ENCODE peak calls at places on chromosomes 6 and 20, in four cellular contexts. One of them, this sample, is unnamed.

GRCh38 chr20:8421981-8422380 is 289.9 kb downstream of the PLCB1 start:
- DNase-seq in GM23248: peak; percentile 35
- DNase-seq in ovary: no peak
- DNase-seq in tibial nerve: no peak
- DNase-seq in this sample: no peak

GRCh38 chr6:2945069-2945452 is 26.3 kb downstream of the SERPINB6 start:
- DNase-seq in GM23248: no peak
- DNase-seq in ovary: no peak
- DNase-seq in tibial nerve: no peak
- DNase-seq in this sample: no peak

GRCh38 chr20:13685623-13686022 is 46.9 kb upstream of the TASP1 start:
- DNase-seq in GM23248: no peak
- DNase-seq in ovary: no peak
- DNase-seq in tibial nerve: no peak
- DNase-seq in this sample: no peak

GRCh38 chr6:22614541-22614940 is 45.2 kb downstream of the HDGFL1 start:
- DNase-seq in GM23248: no peak
- DNase-seq in ovary: no peak
- DNase-seq in tibial nerve: no peak
- DNase-seq in this sample: no peak

GRCh38 chr20:34390769-34391447 is 27.8 kb downstream of the ITCH start:
- DNase-seq in ovary: peak; percentile 39
- DNase-seq in GM23248: peak; percentile 91
- DNase-seq in tibial nerve: peak; percentile 9
- DNase-seq in this sample: peak; percentile 6

GRCh38 chr6:25315194-25315593 is 36.0 kb downstream of the CARMIL1 start:
- DNase-seq in ovary: no peak
- DNase-seq in tibial nerve: no peak
- DNase-seq in GM23248: no peak
- DNase-seq in this sample: no peak

GRCh38 chr6:160133441-160134336 is 12.1 kb downstream of the SLC22A1 start:
- DNase-seq in ovary: no peak
- DNase-seq in GM23248: no peak
- DNase-seq in tibial nerve: no peak
- DNase-seq in this sample: no peak

GRCh38 chr6:53441761-53442160 is 93.0 kb upstream of the ELOVL5 start:
- DNase-seq in tibial nerve: no peak
- DNase-seq in GM23248: peak; percentile 83
- DNase-seq in ovary: no peak
- DNase-seq in this sample: no peak

GRCh38 chr6:31940256-31940664 is 5.6 kb upstream of the CFB start:
- DNase-seq in tibial nerve: no peak
- DNase-seq in ovary: no peak
- DNase-seq in GM23248: peak; percentile 23
- DNase-seq in this sample: no peak

GRCh38 chr6:130421567-130421966 is 55.8 kb downstream of the TMEM200A start:
- DNase-seq in GM23248: peak; percentile 72
- DNase-seq in ovary: no peak
- DNase-seq in tibial nerve: no peak
- DNase-seq in this sample: no peak

GRCh38 chr20:52991783-52992182 is 19.6 kb downstream of the TSHZ2 start:
- DNase-seq in tibial nerve: no peak
- DNase-seq in GM23248: no peak
- DNase-seq in ovary: peak; percentile 18
- DNase-seq in this sample: no peak

GRCh38 chr20:49319204-49319809 is 41.5 kb upstream of the ZNFX1 start:
- DNase-seq in tibial nerve: no peak
- DNase-seq in ovary: no peak
- DNase-seq in GM23248: no peak
- DNase-seq in this sample: no peak

GRCh38 chr6:70210462-70210861 is 92.4 kb downstream of the COL9A1 start:
- DNase-seq in ovary: no peak
- DNase-seq in tibial nerve: no peak
- DNase-seq in GM23248: peak; percentile 17
- DNase-seq in this sample: no peak

GRCh38 chr6:7137335-7138106 is 29.8 kb downstream of the RREB1 start:
- DNase-seq in ovary: peak; percentile 63
- DNase-seq in tibial nerve: peak; percentile 45
- DNase-seq in GM23248: peak; percentile 90
- DNase-seq in this sample: peak; percentile 47

GRCh38 chr6:84074988-84075781 is 41.6 kb downstream of the MRAP2 start:
- DNase-seq in tibial nerve: no peak
- DNase-seq in ovary: peak; percentile 18
- DNase-seq in GM23248: peak; percentile 56
- DNase-seq in this sample: no peak

GRCh38 chr20:63116412-63117106 is 99.4 kb downstream of the YTHDF1 start:
- DNase-seq in ovary: no peak
- DNase-seq in GM23248: peak; percentile 48
- DNase-seq in tibial nerve: no peak
- DNase-seq in this sample: no peak

GRCh38 chr6:101163611-101164010 is 229.9 kb upstream of the GRIK2 start:
- DNase-seq in GM23248: no peak
- DNase-seq in tibial nerve: no peak
- DNase-seq in ovary: no peak
- DNase-seq in this sample: no peak

DNA sequence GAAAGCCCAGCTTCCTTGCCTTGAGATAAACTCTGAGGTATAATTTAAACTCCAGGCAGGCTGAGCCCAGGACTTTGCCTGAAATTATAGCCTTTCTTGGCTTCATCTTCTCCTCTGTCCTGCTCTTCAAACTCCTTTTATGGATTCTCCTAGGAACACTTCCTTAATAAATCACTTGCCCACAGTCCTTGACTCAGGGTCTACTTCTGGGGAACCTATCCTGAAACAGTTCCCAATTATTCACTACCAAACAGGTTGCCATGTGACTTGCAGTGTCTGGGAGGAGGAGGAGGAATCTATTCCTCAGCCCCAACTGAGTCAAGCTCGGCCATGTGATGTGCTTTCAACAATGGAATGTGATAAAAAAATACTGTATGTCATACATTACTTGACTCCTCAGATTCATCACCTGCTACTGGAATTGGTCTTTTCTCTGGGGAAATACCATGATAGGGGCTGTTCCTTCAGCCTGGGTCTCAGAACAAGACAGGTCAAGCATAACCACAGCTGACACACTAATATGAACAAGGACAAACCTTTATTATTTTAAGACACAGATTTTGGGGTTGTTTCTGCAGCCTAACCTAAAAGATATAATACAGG is 20.5 kb upstream of the CDKN1A start:
- DNase-seq in ovary: no peak
- DNase-seq in GM23248: peak; percentile 78
- DNase-seq in tibial nerve: no peak
- DNase-seq in this sample: no peak
- H3K4me3 ChIP-seq in ovary: no peak overlapping the region
- H3K4me3 ChIP-seq in GM23248: no peak overlapping the region
- H3K4me3 ChIP-seq in tibial nerve: no peak overlapping the region
- H3K4me3 ChIP-seq in this sample: no peak overlapping the region

GRCh38 chr20:4066551-4066950 is 51.2 kb upstream of the RNF24 start:
- DNase-seq in tibial nerve: no peak
- DNase-seq in GM23248: no peak
- DNase-seq in ovary: no peak
- DNase-seq in this sample: no peak
- H3K4me1 ChIP-seq in tibial nerve: peaks cover 14% of the 10 kb centered on the region
- H3K4me1 ChIP-seq in GM23248: peaks cover 67% of the 10 kb centered on the region
- H3K4me1 ChIP-seq in ovary: peaks cover 2% of the 10 kb centered on the region
- H3K4me1 ChIP-seq in this sample: no peaks in the 10 kb centered on the region

GRCh38 chr20:11918280-11918952 is 723 bp downstream of the BTBD3 start:
- DNase-seq in GM23248: peak; percentile 2
- DNase-seq in tibial nerve: no peak
- DNase-seq in ovary: no peak
- DNase-seq in this sample: no peak
- H3K4me3 ChIP-seq in GM23248: peak overlapping the region; percentile 37
- H3K4me3 ChIP-seq in tibial nerve: peak overlapping the region; percentile 13
- H3K4me3 ChIP-seq in ovary: peak overlapping the region; percentile 32
- H3K4me3 ChIP-seq in this sample: no peak overlapping the region

DNA sequence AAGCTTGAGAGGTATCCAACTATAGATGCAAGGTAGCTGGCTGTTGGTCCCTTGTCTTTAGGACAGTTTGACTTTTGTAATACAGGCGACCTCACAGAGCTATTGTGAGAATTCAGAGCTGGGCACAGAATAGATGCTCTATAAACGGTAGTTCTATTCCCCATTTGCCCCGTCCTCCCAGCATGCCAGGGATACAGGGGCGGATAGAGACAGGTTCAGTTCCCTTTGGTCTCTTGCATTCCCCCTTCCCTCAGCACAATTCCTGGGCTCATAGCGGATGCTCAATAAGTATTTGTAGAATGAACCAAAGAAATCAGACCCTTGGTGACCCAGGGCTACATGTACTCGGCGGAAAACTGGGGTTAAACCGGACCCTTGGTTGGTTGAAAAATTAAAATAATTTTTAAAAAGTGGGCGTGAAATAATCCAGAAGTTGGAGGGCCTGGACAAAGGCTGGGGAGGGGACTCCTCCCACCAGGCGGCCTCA is 707 bp upstream of the TOP1 start:
- DNase-seq in tibial nerve: no peak
- DNase-seq in GM23248: no peak
- DNase-seq in ovary: peak; percentile 20
- DNase-seq in this sample: no peak
- H3K4me1 ChIP-seq in tibial nerve: peaks cover 16% of the 10 kb centered on the region
- H3K4me1 ChIP-seq in GM23248: peaks cover 33% of the 10 kb centered on the region
- H3K4me1 ChIP-seq in ovary: peaks cover 9% of the 10 kb centered on the region
- H3K4me1 ChIP-seq in this sample: peaks cover 16% of the 10 kb centered on the region

DNA sequence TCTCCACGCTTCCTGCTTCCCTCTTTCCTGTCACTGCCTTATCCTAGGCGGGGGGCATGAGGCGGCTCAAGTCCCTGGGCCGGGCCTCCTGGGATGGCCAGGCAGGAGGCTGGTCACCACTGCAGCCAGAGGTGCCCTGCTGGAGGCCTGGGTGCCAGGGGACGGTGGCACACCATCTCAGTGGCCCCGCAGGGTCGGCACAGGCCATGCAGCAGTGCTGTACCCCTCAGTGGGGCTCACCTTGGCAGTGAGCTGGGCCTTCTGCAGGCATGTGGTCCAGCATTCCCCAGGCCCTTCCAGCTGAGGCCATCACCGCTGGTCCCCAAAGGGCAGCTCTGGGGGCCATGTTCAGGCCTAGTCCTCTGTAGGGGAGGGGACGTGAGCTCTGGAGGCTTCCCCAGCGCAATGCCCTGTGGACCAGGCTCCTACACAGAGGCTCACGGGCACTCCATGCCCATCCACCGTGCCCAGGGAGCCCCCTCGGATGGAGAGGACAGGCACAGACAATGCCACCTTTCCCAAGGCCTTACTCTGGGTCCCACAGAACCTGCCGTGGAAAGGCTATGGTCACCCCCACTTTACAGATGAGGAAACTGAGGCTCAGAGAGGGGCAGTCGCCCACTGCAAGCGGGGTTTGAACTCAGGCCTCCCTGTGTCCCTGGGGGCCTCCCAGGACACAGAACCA is 123.8 kb downstream of the TAF4 start:
- DNase-seq in tibial nerve: no peak
- DNase-seq in GM23248: no peak
- DNase-seq in ovary: no peak
- DNase-seq in this sample: no peak
- H3K4me3 ChIP-seq in tibial nerve: no peak overlapping the region
- H3K4me3 ChIP-seq in GM23248: no peak overlapping the region
- H3K4me3 ChIP-seq in ovary: no peak overlapping the region
- H3K4me3 ChIP-seq in this sample: no peak overlapping the region

DNA sequence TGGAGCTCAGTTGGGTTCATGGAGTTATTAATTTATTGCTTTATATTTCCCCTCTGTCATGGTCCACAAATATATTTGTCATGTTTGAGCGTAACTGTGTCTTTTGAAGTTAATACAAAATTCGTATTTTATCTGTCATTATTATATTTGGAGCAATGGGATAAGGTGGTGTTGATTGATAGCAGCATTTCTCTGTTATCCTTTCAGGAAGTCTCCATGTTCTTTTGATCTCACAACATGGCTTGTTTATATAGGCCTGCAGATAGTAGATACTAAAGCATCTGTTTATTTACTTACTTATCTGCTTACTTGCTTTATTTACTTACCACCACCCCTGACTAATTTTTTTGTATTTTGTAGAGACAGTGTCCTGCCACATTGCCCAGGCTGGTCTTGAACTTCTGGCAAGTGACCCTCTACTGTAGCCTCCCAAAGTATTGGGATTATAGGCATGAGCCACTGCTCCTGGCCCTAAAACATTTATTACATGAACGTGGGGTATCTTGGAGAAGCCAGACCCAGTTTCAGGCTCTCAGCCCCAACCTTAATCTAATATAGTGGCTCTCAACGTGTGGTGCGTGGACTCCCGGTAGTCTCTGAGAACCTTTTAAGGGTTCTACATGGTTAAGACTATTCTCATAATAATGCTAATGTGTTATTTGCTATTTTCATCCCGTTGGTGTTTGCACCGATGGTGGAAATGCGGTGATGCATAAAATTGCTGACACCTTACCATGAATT is 104.2 kb downstream of the NCOA3 start:
- DNase-seq in GM23248: no peak
- DNase-seq in ovary: no peak
- DNase-seq in tibial nerve: no peak
- DNase-seq in this sample: no peak
- H3K4me1 ChIP-seq in GM23248: peaks cover 31% of the 10 kb centered on the region
- H3K4me1 ChIP-seq in ovary: no peaks in the 10 kb centered on the region
- H3K4me1 ChIP-seq in tibial nerve: peaks cover 6% of the 10 kb centered on the region
- H3K4me1 ChIP-seq in this sample: peaks cover 34% of the 10 kb centered on the region

DNA sequence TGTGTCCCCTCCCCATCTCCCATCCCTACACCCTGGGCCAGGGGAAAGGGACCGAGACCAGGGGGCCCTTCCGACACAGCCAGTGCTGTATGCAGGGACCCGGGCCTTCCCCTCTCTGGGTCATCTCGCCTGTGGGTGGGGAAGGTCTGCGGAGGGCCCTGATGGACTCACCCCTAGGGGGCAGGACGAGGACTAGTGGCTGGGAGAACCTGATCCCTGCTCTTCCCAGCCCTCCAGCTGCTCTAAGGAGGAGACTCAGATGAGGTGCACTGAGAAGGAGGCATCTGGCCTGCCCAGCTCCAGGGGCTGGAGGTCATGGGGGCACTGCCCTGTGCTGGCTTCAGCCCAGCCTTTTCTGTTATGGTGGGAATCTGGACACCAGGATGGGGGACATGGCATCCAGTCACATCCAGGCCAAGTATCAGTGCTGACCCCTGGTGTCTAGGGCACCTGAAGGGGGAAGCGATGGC is 735 bp downstream of the MYL9 start:
- DNase-seq in GM23248: peak; percentile 80
- DNase-seq in tibial nerve: peak; percentile 47
- DNase-seq in ovary: peak; percentile 76
- DNase-seq in this sample: no peak
- H3K4me3 ChIP-seq in GM23248: peak overlapping the region; percentile 97
- H3K4me3 ChIP-seq in tibial nerve: peak overlapping the region; percentile 60
- H3K4me3 ChIP-seq in ovary: peak overlapping the region; percentile 90
- H3K4me3 ChIP-seq in this sample: no peak overlapping the region

DNA sequence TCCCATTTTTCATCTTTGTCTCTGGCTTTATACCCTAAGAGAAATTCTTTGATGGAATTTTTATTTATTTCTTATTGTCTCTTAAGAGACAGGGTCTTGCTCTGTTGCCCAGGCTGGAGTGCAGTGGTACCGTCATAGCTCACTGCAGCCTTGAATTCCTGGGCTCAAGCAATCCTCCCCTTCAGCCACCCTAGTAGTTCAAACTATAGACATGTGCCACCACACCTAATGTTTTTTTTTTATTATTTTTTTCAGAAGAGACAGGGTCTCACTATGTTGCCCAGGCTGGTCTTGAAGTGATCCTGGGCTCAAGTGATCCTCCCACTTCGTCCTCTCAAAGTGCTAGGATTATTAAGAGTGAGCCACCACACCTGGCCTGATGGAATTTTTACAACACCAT is 40.5 kb downstream of the FKBP5 start:
- DNase-seq in GM23248: no peak
- DNase-seq in tibial nerve: no peak
- DNase-seq in ovary: no peak
- DNase-seq in this sample: no peak
- H3K4me1 ChIP-seq in GM23248: no peaks in the 10 kb centered on the region
- H3K4me1 ChIP-seq in tibial nerve: no peaks in the 10 kb centered on the region
- H3K4me1 ChIP-seq in ovary: peaks cover 9% of the 10 kb centered on the region
- H3K4me1 ChIP-seq in this sample: no peaks in the 10 kb centered on the region

This sample was measured in effector memory CD4-positive, alpha-beta T cell.